ENCODE peak calls at places on chromosome 5, in seven cellular contexts. Y is fibroblast of lung, Q is cardiac muscle cell, V is brain microvascular endothelial cell, O is IMR-90, J is colonic mucosa, W is A549. U is an unnamed sample.
A peak's percentile ranks its signal among the peaks of the same experiment; 100 is the strongest.

GRCh38 chr5:170640731-170641588 is 137.1 kb downstream of the KCNIP1 start:
- DNase-seq in O (no peak), V (no peak), Y (no peak), W (no peak), Q (no peak), J (no peak), U (no peak)

GRCh38 chr5:142506046-142506445 is 179.8 kb downstream of the FGF1 start:
- DNase-seq in O (peak; percentile 57), Y (no peak), Q (no peak), V (no peak), J (no peak), W (no peak), U (no peak)

GRCh38 chr5:80150731-80151130 is 105.1 kb downstream of the SERINC5 start:
- DNase-seq in J (no peak), Y (no peak), Q (no peak), V (no peak), O (no peak), W (no peak), U (no peak)

GRCh38 chr5:37111426-37112382 is 137.5 kb downstream of the CPLANE1 start:
- DNase-seq in Q (no peak), J (no peak), W (no peak), Y (no peak), V (no peak), O (no peak), U (no peak)

GRCh38 chr5:172163346-172163745 is 24.7 kb downstream of the STK10 start:
- DNase-seq in Y (no peak), O (peak; percentile 43), W (no peak), J (no peak), V (no peak), Q (no peak), U (no peak)

GRCh38 chr5:113059232-113059805 is 82.7 kb downstream of the DCP2 start:
- DNase-seq in J (no peak), V (no peak), Q (peak; percentile 70), Y (peak; percentile 68), W (no peak), O (peak; percentile 74), U (no peak)

GRCh38 chr5:143180751-143181150 is 222.7 kb downstream of the NR3C1 start:
- DNase-seq in Y (no peak), W (no peak), J (no peak), V (no peak), O (no peak), Q (no peak), U (no peak)

GRCh38 chr5:149829954-149830353 is 99.8 kb downstream of the PPARGC1B start:
- DNase-seq in Q (peak; percentile 25), O (no peak), W (peak; percentile 45), V (no peak), J (no peak), Y (no peak), U (no peak)

GRCh38 chr5:138140268-138140667 is 1.0 kb upstream of the NME5 start:
- DNase-seq in J (no peak), Q (no peak), Y (no peak), O (no peak), V (no peak), W (no peak), U (no peak)

GRCh38 chr5:135493406-135494180 is 41.4 kb upstream of the TIFAB start:
- DNase-seq in V (peak; percentile 15), Y (peak; percentile 90), J (no peak), O (peak; percentile 92), Q (peak; percentile 84), W (peak; percentile 27), U (no peak)

GRCh38 chr5:61270510-61271165 is 61.4 kb upstream of the ZSWIM6 start:
- DNase-seq in W (no peak), J (no peak), V (no peak), Y (no peak), O (no peak), Q (no peak), U (no peak)

GRCh38 chr5:148791696-148792095 is 34.7 kb upstream of the ADRB2 start:
- DNase-seq in Q (no peak), O (no peak), Y (no peak), W (no peak), J (no peak), V (no peak), U (no peak)

GRCh38 chr5:116480894-116481510 is 93.6 kb downstream of the SEMA6A start:
- DNase-seq in J (no peak), Y (no peak), Q (no peak), V (no peak), W (no peak), O (no peak), U (no peak)

GRCh38 chr5:176611435-176611834 is 1.5 kb upstream of the GPRIN1 start:
- DNase-seq in W (no peak), J (peak; percentile 75), O (peak; percentile 91), Q (peak; percentile 92), V (peak; percentile 81), Y (peak; percentile 89), U (no peak)

GRCh38 chr5:173734716-173735115 is 118.3 kb upstream of the BOD1 start:
- DNase-seq in V (no peak), O (no peak), Y (no peak), W (no peak), Q (no peak), J (no peak), U (no peak)

GRCh38 chr5:10578869-10579268 is 15.0 kb downstream of the ANKRD33B start:
- DNase-seq in W (no peak), Q (no peak), O (no peak), J (no peak), V (no peak), Y (no peak), U (no peak)

GRCh38 chr5:56025303-56025885 is 30.6 kb upstream of the IL6ST start:
- DNase-seq in V (no peak), J (peak; percentile 37), Y (no peak), W (peak; percentile 65), Q (no peak), O (peak; percentile 21), U (no peak)

GRCh38 chr5:14745188-14745563 is 80.7 kb downstream of the OTULIN start:
- DNase-seq in W (no peak), J (no peak), O (no peak), Q (no peak), V (no peak), Y (no peak), U (no peak)

GRCh38 chr5:14742427-14743010 is 78.0 kb downstream of the OTULIN start:
- DNase-seq in W (no peak), J (no peak), Y (no peak), O (no peak), V (no peak), Q (no peak), U (no peak)

GRCh38 chr5:14745753-14746152 is 81.2 kb downstream of the OTULIN start:
- DNase-seq in Q (no peak), V (no peak), Y (no peak), O (no peak), J (no peak), W (no peak), U (no peak)

GRCh38 chr5:14743601-14744295 is 79.2 kb downstream of the OTULIN start:
- DNase-seq in Y (peak; percentile 27), V (peak; percentile 49), J (no peak), W (no peak), O (peak; percentile 77), Q (no peak), U (no peak)

DNA sequence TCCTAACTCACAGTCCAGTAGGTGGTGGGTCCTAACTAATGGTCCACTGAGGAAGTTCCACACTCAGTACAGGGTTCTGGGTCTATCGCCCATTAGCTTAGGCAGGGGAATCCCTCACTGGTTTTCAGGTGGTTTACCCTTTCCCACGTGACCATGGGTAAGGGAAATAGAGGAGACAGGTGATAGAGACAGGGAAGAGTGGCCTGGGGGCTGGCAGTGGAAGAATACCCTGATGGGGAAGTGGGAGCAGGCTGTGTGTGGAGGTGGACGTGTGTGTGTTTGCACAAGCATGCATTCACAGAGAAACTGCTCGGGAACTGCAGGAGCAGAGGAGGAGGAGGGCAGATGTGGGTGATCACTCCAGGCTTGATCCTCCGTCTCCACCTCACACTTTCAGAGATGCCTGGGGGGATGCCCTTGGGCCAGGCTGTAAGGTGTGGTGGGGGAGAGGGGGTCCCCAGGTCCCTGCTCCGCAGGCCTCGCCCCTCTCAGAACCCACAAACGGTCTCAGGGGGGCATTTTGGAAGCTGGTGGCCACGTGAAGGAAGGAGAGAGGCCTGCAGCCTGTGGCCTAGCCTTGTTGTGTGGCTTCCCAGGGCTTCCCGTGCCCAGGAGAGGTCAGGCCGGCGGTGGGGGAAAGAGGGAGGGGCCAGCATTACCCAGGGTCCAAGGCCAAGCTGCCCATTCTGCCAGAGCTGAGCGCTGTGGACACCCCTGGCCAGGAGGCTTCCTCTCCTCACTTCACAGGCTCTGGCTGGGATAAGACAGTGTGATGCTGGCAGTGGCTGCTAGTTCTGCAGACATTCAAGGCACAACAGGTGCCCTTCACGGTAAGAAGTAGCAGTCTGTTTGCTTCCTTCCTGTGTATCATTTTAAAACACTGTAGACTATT is 80.0 kb downstream of the OTULIN start:
- DNase-seq in Y (no peak), O (no peak), Q (no peak), J (no peak), V (no peak), W (no peak), U (no peak)
- H3K27ac ChIP-seq in Y (no peak overlapping the region), O (no peak overlapping the region), Q (no peak overlapping the region), J (no peak overlapping the region), V (no peak overlapping the region), W (no peak overlapping the region), U (no peak overlapping the region)

GRCh38 chr5:38736089-38736488 is 109.7 kb upstream of the OSMR start:
- DNase-seq in J (no peak), V (no peak), Q (no peak), Y (no peak), O (no peak), W (no peak), U (no peak)

GRCh38 chr5:38731461-38731860 is 114.4 kb upstream of the OSMR start:
- DNase-seq in Y (no peak), V (no peak), Q (no peak), O (no peak), J (no peak), W (no peak), U (no peak)

GRCh38 chr5:38738898-38739743 is 106.7 kb upstream of the OSMR start:
- DNase-seq in J (no peak), Y (peak; percentile 64), W (no peak), O (no peak), V (no peak), Q (peak; percentile 12), U (no peak)

DNA sequence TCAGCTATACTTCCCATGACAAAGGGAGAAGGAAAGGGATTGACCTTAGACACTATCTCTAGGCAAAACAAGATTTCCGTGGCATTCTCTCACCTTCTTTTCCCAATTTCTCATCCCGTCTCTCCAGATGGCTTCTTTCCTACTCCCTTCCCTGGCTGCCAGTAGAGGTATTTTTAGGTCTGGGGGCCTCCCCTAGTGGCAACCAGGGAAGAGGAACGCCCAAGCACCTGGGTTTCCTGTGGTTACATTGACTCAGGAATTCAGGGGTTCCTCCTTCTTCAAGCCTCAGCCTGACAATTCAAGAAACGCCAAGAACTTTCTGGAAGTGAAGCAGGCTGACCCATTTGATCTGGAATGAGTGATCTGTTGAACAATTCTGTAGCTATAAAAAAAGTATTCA is 111.5 kb upstream of the OSMR start:
- DNase-seq in Q (no peak), O (no peak), W (no peak), Y (no peak), J (no peak), V (no peak), U (no peak)
- TF ChIP-seq CTCF in Q (no peak), O (no peak), W (no peak), Y (no peak), J (no peak), V (no peak), U (no peak)

GRCh38 chr5:93590511-93590910 is 7.5 kb downstream of the NR2F1 start:
- DNase-seq in V (no peak), Q (peak; percentile 34), J (no peak), W (no peak), Y (peak; percentile 79), O (no peak), U (no peak)
- H3K4me3 ChIP-seq in V (peak overlapping the region; percentile 68), Q (no peak overlapping the region), J (no peak overlapping the region), W (no peak overlapping the region), Y (peak overlapping the region; percentile 75), O (peak overlapping the region; percentile 0), U (no peak overlapping the region)

GRCh38 chr5:111229126-111229525 is 4.9 kb downstream of the CAMK4 start:
- DNase-seq in O (no peak), J (no peak), W (no peak), V (no peak), Y (no peak), Q (no peak), U (no peak)
- H3K27ac ChIP-seq in O (no peak overlapping the region), J (no peak overlapping the region), W (no peak overlapping the region), V (no peak overlapping the region), Y (no peak overlapping the region), Q (no peak overlapping the region), U (no peak overlapping the region)

U was measured in dorsolateral prefrontal cortex.